ENCODE peak calls at places on chromosomes 7 and 10, in six cellular contexts. G is IMR-90, R is neuronal stem cell, C is H9, S is trophoblast cell, Y is H1. B is an unnamed sample.

GRCh38 chr10:24928163-24928562 is 24.2 kb downstream of the PRTFDC1 start:
- DNase-seq in S (no peak), C (no peak), R (no peak), Y (no peak), G (no peak), B (no peak)

GRCh38 chr10:119341236-119342016 is 134.1 kb downstream of the GRK5 start:
- DNase-seq in Y (no peak), S (peak; percentile 60), G (peak; percentile 83), R (no peak), C (no peak), B (peak; percentile 92)

GRCh38 chr10:32971536-32972091 is 13.6 kb upstream of the ITGB1 start:
- DNase-seq in C (no peak), S (peak; percentile 79), G (no peak), R (no peak), Y (no peak), B (no peak)

GRCh38 chr7:4849390-4849789 is 12.4 kb downstream of the PAPOLB start:
- DNase-seq in G (peak; percentile 26), R (no peak), S (peak; percentile 100), C (no peak), Y (no peak), B (no peak)

GRCh38 chr7:144133307-144133706 is 10.3 kb downstream of the OR2A14 start:
- DNase-seq in G (no peak), C (no peak), Y (no peak), R (no peak), S (no peak), B (no peak)

GRCh38 chr10:5933909-5934546 is 43.3 kb downstream of the IL15RA start:
- DNase-seq in R (no peak), G (no peak), Y (no peak), S (no peak), C (no peak), B (no peak)

GRCh38 chr10:112232670-112233069 is 49.1 kb upstream of the GPAM start:
- DNase-seq in C (no peak), S (peak; percentile 97), R (no peak), Y (no peak), G (no peak), B (no peak)

GRCh38 chr10:69222157-69223027 is 2.3 kb downstream of the HKDC1 start:
- DNase-seq in G (peak; percentile 67), S (peak; percentile 63), R (peak; percentile 40), C (peak; percentile 68), Y (peak; percentile 25), B (peak; percentile 71)

GRCh38 chr7:46179211-46179610 is 258.1 kb upstream of the IGFBP3 start:
- DNase-seq in Y (no peak), C (no peak), R (no peak), S (no peak), G (no peak), B (peak; percentile 27)

GRCh38 chr10:117277675-117278074 is 36.8 kb downstream of the SLC18A2 start:
- DNase-seq in C (no peak), G (no peak), Y (no peak), R (no peak), S (no peak), B (no peak)
- H3K14ac ChIP-seq in C (no peak overlapping the region), G (no peak overlapping the region), Y (no peak overlapping the region), R (no peak overlapping the region), S (no peak overlapping the region), B (no peak overlapping the region)

GRCh38 chr7:21159506-21159905 is 268.4 kb upstream of the SP4 start:
- DNase-seq in Y (no peak), S (no peak), C (no peak), G (no peak), R (no peak), B (no peak)

DNA sequence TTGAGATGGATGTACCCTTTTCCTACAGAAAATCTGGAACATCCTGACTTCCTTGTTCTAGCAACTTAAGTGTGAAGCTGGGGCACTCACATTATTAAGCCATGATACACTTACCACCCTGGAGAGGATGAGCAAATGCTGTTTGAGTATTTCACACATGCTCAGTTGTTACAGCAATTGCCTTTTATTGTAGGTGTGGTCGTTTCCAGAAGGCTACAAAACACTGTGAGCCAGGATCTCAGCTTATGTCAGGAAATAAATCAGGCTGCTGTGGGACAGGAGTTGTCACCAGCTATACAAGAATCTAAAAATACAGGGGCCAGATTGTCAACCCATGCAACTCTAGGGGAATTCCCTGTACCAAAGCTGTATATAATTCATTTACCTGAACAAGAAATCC is 273.3 kb upstream of the SP4 start:
- DNase-seq in R (no peak), C (no peak), S (no peak), G (no peak), Y (no peak), B (no peak)
- H3K14ac ChIP-seq in R (no peak overlapping the region), C (no peak overlapping the region), S (no peak overlapping the region), G (no peak overlapping the region), Y (no peak overlapping the region), B (no peak overlapping the region)

GRCh38 chr10:11236234-11236633 is 218.6 kb downstream of the CELF2 start:
- DNase-seq in C (no peak), S (no peak), R (no peak), G (peak; percentile 4), Y (no peak), B (peak; percentile 26)

GRCh38 chr10:11237571-11237970 is 219.9 kb downstream of the CELF2 start:
- DNase-seq in G (no peak), Y (no peak), C (no peak), S (no peak), R (no peak), B (no peak)

GRCh38 chr10:11242443-11243386 is 225.0 kb downstream of the CELF2 start:
- DNase-seq in R (no peak), C (no peak), Y (no peak), S (no peak), G (peak; percentile 62), B (peak; percentile 10)

GRCh38 chr10:11235771-11236170 is 218.1 kb downstream of the CELF2 start:
- DNase-seq in C (no peak), Y (no peak), G (no peak), R (no peak), S (no peak), B (no peak)

DNA sequence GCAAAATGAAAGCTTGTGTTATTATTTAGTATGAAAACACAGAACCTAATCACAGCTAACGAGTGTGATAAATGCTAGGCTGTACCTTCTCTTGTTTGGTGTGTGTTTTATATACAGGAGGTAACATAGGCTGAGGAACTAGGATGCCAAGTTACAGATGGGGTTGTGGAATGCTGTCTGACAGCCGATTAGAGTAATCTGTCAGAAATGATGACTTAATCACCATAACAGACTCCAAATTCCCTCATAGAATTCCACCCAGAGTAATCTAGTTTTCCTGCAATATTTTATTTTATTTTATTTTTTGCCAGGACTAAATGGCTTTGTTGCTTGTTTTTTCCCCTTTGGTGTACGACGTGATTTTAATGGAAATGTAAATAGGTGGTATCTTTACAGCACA is 221.2 kb downstream of the CELF2 start:
- DNase-seq in R (no peak), Y (no peak), S (peak; percentile 22), G (no peak), C (no peak), B (no peak)
- H3K14ac ChIP-seq in R (no peak overlapping the region), Y (no peak overlapping the region), S (no peak overlapping the region), G (no peak overlapping the region), C (no peak overlapping the region), B (no peak overlapping the region)

GRCh38 chr10:64863836-64864235 is 1342.6 kb downstream of the REEP3 start:
- DNase-seq in R (no peak), C (peak; percentile 33), S (no peak), Y (no peak), G (no peak), B (no peak)
- H3K14ac ChIP-seq in R (no peak overlapping the region), C (no peak overlapping the region), S (no peak overlapping the region), Y (no peak overlapping the region), G (no peak overlapping the region), B (no peak overlapping the region)

GRCh38 chr7:122055072-122055471 is 89.0 kb downstream of the AASS start:
- DNase-seq in Y (no peak), C (no peak), G (no peak), S (no peak), R (no peak), B (no peak)
- H3K14ac ChIP-seq in Y (no peak overlapping the region), C (no peak overlapping the region), G (no peak overlapping the region), S (no peak overlapping the region), R (no peak overlapping the region), B (no peak overlapping the region)

GRCh38 chr7:1426474-1426873 is 32.8 kb downstream of the MICALL2 start:
- DNase-seq in S (no peak), G (no peak), R (no peak), Y (no peak), C (no peak), B (no peak)
- H3K14ac ChIP-seq in S (no peak overlapping the region), G (no peak overlapping the region), R (no peak overlapping the region), Y (no peak overlapping the region), C (no peak overlapping the region), B (no peak overlapping the region)

GRCh38 chr10:124235232-124235631 is 141.8 kb upstream of the CHST15 start:
- DNase-seq in S (no peak), C (no peak), Y (no peak), R (no peak), G (no peak), B (no peak)

GRCh38 chr10:124231188-124232135 is 138.1 kb upstream of the CHST15 start:
- DNase-seq in S (no peak), Y (no peak), C (no peak), G (no peak), R (no peak), B (no peak)

GRCh38 chr10:124232686-124233545 is 139.5 kb upstream of the CHST15 start:
- DNase-seq in G (no peak), Y (no peak), R (no peak), C (no peak), S (no peak), B (no peak)

GRCh38 chr10:124230586-124231187 is 137.3 kb upstream of the CHST15 start:
- DNase-seq in R (no peak), Y (no peak), G (no peak), C (no peak), S (no peak), B (no peak)

DNA sequence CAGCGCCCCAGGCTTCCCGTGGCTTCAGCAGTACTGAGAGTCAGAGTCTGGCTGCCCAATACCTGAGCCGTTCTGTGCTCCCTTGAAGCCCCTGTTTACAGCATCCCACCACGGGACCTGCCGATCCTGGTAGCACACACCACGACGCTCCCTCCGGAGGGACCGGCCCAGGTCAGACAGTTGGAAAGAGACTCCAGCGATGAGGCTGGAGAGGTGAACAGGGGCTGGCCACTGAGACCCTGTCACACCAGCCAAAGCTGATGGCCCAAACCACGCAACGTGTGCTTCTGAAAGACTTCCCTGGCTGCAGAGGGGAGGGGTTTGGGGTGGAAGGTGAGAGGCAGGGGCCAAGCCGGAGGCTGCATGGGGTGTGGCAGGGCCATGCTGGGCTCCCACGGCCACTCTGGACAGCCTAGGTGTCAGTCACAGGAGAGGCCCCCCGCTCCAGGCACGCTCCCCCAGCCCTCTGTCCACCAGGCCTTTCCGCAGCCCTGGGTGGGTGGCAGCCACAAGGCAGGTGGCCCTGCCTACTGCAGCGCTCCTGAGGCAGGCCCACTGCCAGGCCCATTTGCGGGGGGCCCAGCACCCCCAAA is 140.2 kb upstream of the CHST15 start:
- DNase-seq in G (no peak), S (no peak), R (no peak), Y (no peak), C (no peak), B (no peak)
- H3K14ac ChIP-seq in G (no peak overlapping the region), S (no peak overlapping the region), R (peak overlapping the region; percentile 43), Y (no peak overlapping the region), C (no peak overlapping the region), B (no peak overlapping the region)

GRCh38 chr10:37304036-37304435 is 178.6 kb downstream of the ANKRD30A start:
- DNase-seq in Y (no peak), S (peak; percentile 92), C (no peak), G (no peak), R (no peak), B (no peak)

GRCh38 chr10:37301271-37301670 is 175.9 kb downstream of the ANKRD30A start:
- DNase-seq in Y (no peak), R (no peak), S (peak; percentile 77), C (no peak), G (no peak), B (no peak)
- H3K14ac ChIP-seq in Y (no peak overlapping the region), R (no peak overlapping the region), S (no peak overlapping the region), C (no peak overlapping the region), G (no peak overlapping the region), B (no peak overlapping the region)

B was measured in mesenchymal stem cell.